ENCODE peak calls at places on chromosomes 11 and 22, in six cellular contexts. Y is brain microvascular endothelial cell, Q is K562, N is body of pancreas, D is AG04450, J is left ventricle myocardium inferior. A is an unnamed sample.
A peak's percentile ranks its signal among the peaks of the same experiment; 100 is the strongest.

GRCh38 chr11:117217141-117217609 is 14.7 kb downstream of the PCSK7 start:
- DNase-seq in Y (peak; percentile 65), Q (no peak), N (no peak), D (peak; percentile 65), J (no peak), A (no peak)

GRCh38 chr22:32752868-32753520 is 48.5 kb upstream of the TIMP3 start:
- DNase-seq in Y (peak; percentile 83), Q (no peak), N (no peak), D (peak; percentile 52), J (peak; percentile 25), A (no peak)

GRCh38 chr11:110587972-110588371 is 124.3 kb downstream of the ARHGAP20 start:
- DNase-seq in Y (no peak), Q (no peak), N (no peak), D (no peak), J (no peak), A (no peak)

GRCh38 chr22:42918500-42918899 is 61.4 kb upstream of the ARFGAP3 start:
- DNase-seq in Y (no peak), Q (no peak), N (no peak), D (no peak), J (no peak), A (no peak)

GRCh38 chr11:96114178-96115070 is 190.5 kb upstream of the MTMR2 start:
- DNase-seq in Y (no peak), Q (no peak), N (no peak), D (no peak), J (no peak), A (no peak)

GRCh38 chr11:112555491-112556364 is 295.1 kb upstream of the PLET1 start:
- DNase-seq in Y (peak; percentile 16), Q (peak; percentile 55), N (peak; percentile 63), D (no peak), J (peak; percentile 48), A (peak; percentile 9)

GRCh38 chr11:70415642-70416395 is 17.5 kb downstream of the CTTN start:
- DNase-seq in Y (no peak), Q (no peak), N (no peak), D (no peak), J (no peak), A (no peak)

GRCh38 chr22:37230673-37231405 is 13.2 kb downstream of the RAC2 start:
- DNase-seq in Y (no peak), Q (no peak), N (peak; percentile 26), D (no peak), J (no peak), A (no peak)

GRCh38 chr22:47152236-47152635 is 389.8 kb downstream of the TBC1D22A start:
- DNase-seq in Y (no peak), Q (no peak), N (no peak), D (no peak), J (no peak), A (no peak)

GRCh38 chr11:47981667-47982404 is 1.5 kb downstream of the PTPRJ start:
- DNase-seq in Y (no peak), Q (no peak), N (no peak), D (no peak), J (peak; percentile 31), A (no peak)

GRCh38 chr22:29315286-29316195 is at the start of gene RASL10A:
- DNase-seq in Y (no peak), Q (no peak), N (no peak), D (no peak), J (no peak), A (no peak)

GRCh38 chr22:18033204-18033998 is 9.0 kb upstream of the MICAL3 start:
- DNase-seq in Y (no peak), Q (no peak), N (no peak), D (no peak), J (no peak), A (no peak)

GRCh38 chr22:18032455-18033101 is 8.2 kb upstream of the MICAL3 start:
- DNase-seq in Y (peak; percentile 14), Q (no peak), N (no peak), D (no peak), J (no peak), A (no peak)

GRCh38 chr22:18034076-18034475 is 9.7 kb upstream of the MICAL3 start:
- DNase-seq in Y (no peak), Q (no peak), N (no peak), D (no peak), J (no peak), A (no peak)

GRCh38 chr22:18031670-18032454 is 7.5 kb upstream of the MICAL3 start:
- DNase-seq in Y (peak; percentile 85), Q (no peak), N (peak; percentile 68), D (peak; percentile 86), J (peak; percentile 26), A (no peak)

DNA sequence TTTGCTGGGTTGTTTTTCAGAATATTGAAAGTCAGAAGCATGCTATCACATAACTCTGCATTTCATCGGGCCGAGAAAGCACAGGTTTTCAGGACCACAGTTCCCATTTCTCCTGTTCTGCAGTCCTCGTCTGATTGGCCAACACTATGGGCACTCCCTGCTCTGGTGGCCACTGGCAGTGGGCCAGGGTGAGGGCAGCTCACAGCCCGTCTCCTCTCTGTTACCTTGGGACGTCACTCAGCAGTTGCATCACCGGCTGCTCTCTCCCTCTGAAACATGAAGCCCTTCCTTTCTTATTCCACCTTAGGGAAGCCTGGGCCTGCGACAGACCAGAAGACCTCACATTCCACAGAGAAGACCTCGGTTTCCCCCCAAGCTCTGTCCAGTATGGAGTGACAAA is 11.4 kb upstream of the MICAL3 start:
- DNase-seq in Y (no peak), Q (no peak), N (peak; percentile 69), D (no peak), J (peak; percentile 38), A (no peak)
- H3K27ac ChIP-seq in Y (no peak overlapping the region), Q (no peak overlapping the region), N (no peak overlapping the region), D (no peak overlapping the region), J (no peak overlapping the region), A (no peak overlapping the region)

GRCh38 chr22:17346578-17346977 is 22.7 kb upstream of the CECR2 start:
- DNase-seq in Y (no peak), Q (no peak), N (no peak), D (no peak), J (no peak), A (no peak)
- H3K27ac ChIP-seq in Y (no peak overlapping the region), Q (no peak overlapping the region), N (no peak overlapping the region), D (no peak overlapping the region), J (no peak overlapping the region), A (no peak overlapping the region)

GRCh38 chr11:62432695-62433094 is 13.9 kb downstream of the SCGB1A1 start:
- DNase-seq in Y (no peak), Q (no peak), N (peak; percentile 13), D (no peak), J (no peak), A (no peak)

GRCh38 chr11:62433553-62434301 is 14.9 kb downstream of the SCGB1A1 start:
- DNase-seq in Y (no peak), Q (no peak), N (peak; percentile 33), D (no peak), J (no peak), A (no peak)

GRCh38 chr11:62435741-62436485 is 17.1 kb downstream of the SCGB1A1 start:
- DNase-seq in Y (no peak), Q (no peak), N (no peak), D (no peak), J (no peak), A (no peak)

GRCh38 chr11:62431171-62431895 is 12.5 kb downstream of the SCGB1A1 start:
- DNase-seq in Y (peak; percentile 16), Q (no peak), N (no peak), D (peak; percentile 69), J (no peak), A (no peak)

GRCh38 chr11:62433141-62433543 is 14.3 kb downstream of the SCGB1A1 start:
- DNase-seq in Y (no peak), Q (no peak), N (no peak), D (no peak), J (no peak), A (no peak)
- H3K27ac ChIP-seq in Y (no peak overlapping the region), Q (no peak overlapping the region), N (no peak overlapping the region), D (no peak overlapping the region), J (peak overlapping the region; percentile 73), A (no peak overlapping the region)

GRCh38 chr11:121445071-121445768 is 6.9 kb upstream of the SORL1 start:
- DNase-seq in Y (no peak), Q (no peak), N (no peak), D (no peak), J (no peak), A (no peak)
- H3K27ac ChIP-seq in Y (no peak overlapping the region), Q (no peak overlapping the region), N (no peak overlapping the region), D (no peak overlapping the region), J (no peak overlapping the region), A (no peak overlapping the region)

DNA sequence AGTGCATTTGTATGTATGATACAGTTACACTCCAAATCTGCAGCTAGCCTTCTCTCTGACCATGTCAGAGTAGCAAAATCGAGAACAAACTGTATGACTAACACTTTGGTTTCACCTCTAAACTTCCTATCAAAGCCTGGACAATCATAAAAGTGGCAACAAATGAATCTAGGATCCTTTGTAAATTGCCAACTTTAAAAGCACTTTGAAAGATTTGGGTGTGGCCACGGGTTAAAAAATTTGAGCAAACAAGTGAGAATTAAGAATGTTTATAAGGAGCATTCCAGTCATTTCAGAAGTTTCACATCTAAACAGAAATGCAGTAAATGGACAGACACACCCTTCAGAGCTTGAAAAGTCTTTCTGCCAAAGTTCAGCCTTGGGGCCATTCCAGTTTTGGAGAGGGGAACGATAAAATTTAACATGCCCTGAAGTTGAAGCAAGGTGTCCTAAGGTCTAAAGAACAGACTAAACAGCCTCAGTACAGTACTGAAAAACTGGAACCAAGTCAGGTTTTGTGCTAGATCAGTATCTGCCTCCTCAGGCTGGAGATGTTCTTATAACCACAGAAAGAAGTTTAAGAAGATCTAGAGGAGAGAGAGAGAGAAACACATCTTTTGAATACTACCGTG is 181.9 kb upstream of the BDNF start:
- DNase-seq in Y (no peak), Q (no peak), N (no peak), D (no peak), J (no peak), A (no peak)
- H3K27ac ChIP-seq in Y (no peak overlapping the region), Q (no peak overlapping the region), N (no peak overlapping the region), D (no peak overlapping the region), J (no peak overlapping the region), A (no peak overlapping the region)

GRCh38 chr11:69380921-69381581 is 87.1 kb downstream of the MYEOV start:
- DNase-seq in Y (no peak), Q (no peak), N (no peak), D (no peak), J (no peak), A (no peak)
- H3K27ac ChIP-seq in Y (no peak overlapping the region), Q (peak overlapping the region; percentile 84), N (no peak overlapping the region), D (no peak overlapping the region), J (no peak overlapping the region), A (no peak overlapping the region)

DNA sequence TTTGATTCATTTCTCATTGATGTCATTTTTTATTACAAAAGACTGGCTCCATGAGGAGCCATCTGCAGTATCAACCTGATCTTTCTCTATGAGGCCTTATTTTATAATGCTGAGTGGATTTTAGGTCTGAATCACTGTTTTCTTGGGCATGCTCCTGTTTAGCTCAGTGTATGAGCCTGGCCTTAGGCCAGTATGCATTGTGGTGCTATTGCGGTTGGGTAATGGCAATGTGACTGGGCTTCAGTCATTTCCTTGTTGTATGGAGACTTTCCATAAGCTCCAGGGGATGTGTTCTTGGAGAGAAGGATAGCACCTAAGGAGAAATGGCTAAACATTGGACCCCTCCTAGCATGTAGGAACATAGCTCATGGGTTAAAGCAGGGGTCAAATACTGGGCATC is 293.2 kb downstream of the NELL1 start:
- DNase-seq in Y (no peak), Q (no peak), N (no peak), D (no peak), J (no peak), A (no peak)
- H3K27ac ChIP-seq in Y (no peak overlapping the region), Q (no peak overlapping the region), N (no peak overlapping the region), D (no peak overlapping the region), J (no peak overlapping the region), A (no peak overlapping the region)

A was measured in substantia nigra.